ENCODE peak calls at places on chromosomes 2 and 18, in four cellular contexts. O, Y, F and L are unnamed samples. For H3K9me3, the result is how much of the 10 kb centered on the place peaks cover.

GRCh38 chr2:45879406-45879805 is 227.9 kb downstream of the PRKCE start:
- DNase-seq in O (no peak), Y (no peak), F (no peak), L (no peak)

GRCh38 chr18:50013363-50014138 is 181.4 kb downstream of the MYO5B start:
- DNase-seq in O (no peak), Y (peak), F (peak), L (no peak)

GRCh38 chr18:8167673-8168072 is 441.6 kb upstream of the RAB12 start:
- DNase-seq in O (no peak), Y (no peak), F (no peak), L (no peak)

GRCh38 chr2:191625016-191625415 is 52.9 kb upstream of the NABP1 start:
- DNase-seq in O (no peak), Y (no peak), F (no peak), L (peak)

GRCh38 chr2:54652540-54652939 is 70.9 kb upstream of the EML6 start:
- DNase-seq in O (no peak), Y (no peak), F (peak), L (no peak)

GRCh38 chr18:9803698-9804516 is 81.9 kb upstream of the TXNDC2 start:
- DNase-seq in O (no peak), Y (peak), F (no peak), L (no peak)

GRCh38 chr2:143553261-143553660 is 424.0 kb downstream of the ARHGAP15 start:
- DNase-seq in O (no peak), Y (no peak), F (peak), L (no peak)

GRCh38 chr2:60998628-60999545 is 18.6 kb upstream of the PEX13 start:
- DNase-seq in O (no peak), Y (no peak), F (peak), L (no peak)

GRCh38 chr18:59022167-59022945 is 117.3 kb upstream of the SEC11C start:
- DNase-seq in O (no peak), Y (peak), F (no peak), L (peak)

GRCh38 chr2:167875524-167875923 is 371.9 kb downstream of the STK39 start:
- DNase-seq in O (no peak), Y (no peak), F (no peak), L (no peak)

GRCh38 chr2:220076734-220077133 is 449.3 kb downstream of the SLC4A3 start:
- DNase-seq in O (no peak), Y (peak), F (peak), L (no peak)

GRCh38 chr2:65835975-65836549 is 403.7 kb upstream of the SPRED2 start:
- DNase-seq in O (no peak), Y (no peak), F (no peak), L (no peak)

GRCh38 chr2:70627499-70627898 is 73.9 kb upstream of the TGFA start:
- DNase-seq in O (no peak), Y (no peak), F (no peak), L (no peak)

GRCh38 chr2:110121592-110121991 is 6.0 kb upstream of the MALL start:
- DNase-seq in O (no peak), Y (no peak), F (no peak), L (no peak)
- H3K4me3 ChIP-seq in O (no peak), Y (no peak), F (no peak), L (no peak)

DNA sequence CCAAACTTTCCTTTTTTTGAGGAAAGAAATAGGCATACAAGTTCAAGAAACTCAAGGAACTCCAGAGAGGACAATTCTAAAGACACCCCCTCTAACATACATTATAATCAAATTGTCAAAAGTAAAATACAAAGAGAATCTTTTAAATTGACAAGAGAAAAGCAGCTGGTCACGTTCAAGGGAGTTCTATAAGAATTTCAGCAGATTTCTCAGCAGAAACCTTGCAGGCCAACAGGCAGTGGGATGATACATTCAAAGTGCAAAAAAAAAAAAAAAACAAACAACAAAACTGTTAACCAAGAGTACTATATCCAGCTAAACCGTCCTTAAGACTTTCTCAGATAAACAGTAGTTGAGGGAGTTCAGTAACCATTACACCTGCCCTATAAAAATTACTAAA is 33.9 kb downstream of the CCDC138 start:
- DNase-seq in O (no peak), Y (no peak), F (no peak), L (no peak)
- H3K9me3 ChIP-seq in O (under half), Y (under half), F (under half), L (under half)

DNA sequence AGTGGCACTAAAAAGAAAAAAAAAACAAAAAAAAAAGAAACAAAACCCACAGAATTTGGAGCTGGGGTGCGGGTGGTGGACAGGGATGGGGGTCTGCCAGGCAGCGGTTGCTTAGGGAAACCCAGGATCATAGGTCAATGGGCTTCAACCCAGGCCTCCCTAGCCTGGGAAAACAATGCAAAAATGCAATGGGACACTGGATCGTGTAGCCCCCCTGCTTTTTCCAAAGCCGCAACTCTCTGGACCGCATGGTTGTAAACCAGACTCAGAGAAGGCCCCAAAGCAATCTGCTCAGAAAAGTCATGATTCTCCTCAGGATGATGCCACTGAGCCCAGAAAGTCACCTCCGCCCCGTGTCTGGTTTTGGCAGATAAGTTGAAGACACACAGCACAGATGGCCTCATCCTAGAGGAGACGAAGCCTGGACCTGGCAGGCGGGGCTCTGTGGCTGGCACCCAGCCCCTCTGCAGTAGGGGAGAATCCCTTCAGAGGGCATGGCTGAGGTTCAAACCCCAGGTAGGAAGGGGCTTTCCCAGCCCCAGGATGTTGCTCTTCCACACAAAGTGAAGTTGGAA is 5.1 kb downstream of the DLX2 start:
- DNase-seq in O (no peak), Y (no peak), F (no peak), L (peak)
- H3K4me3 ChIP-seq in O (no peak), Y (no peak), F (no peak), L (peak)

GRCh38 chr2:62217421-62217820 is 21.5 kb downstream of the B3GNT2 start:
- DNase-seq in O (no peak), Y (no peak), F (no peak), L (no peak)
- H3K9me3 ChIP-seq in O (under half), Y (under half), F (under half), L (under half)

DNA sequence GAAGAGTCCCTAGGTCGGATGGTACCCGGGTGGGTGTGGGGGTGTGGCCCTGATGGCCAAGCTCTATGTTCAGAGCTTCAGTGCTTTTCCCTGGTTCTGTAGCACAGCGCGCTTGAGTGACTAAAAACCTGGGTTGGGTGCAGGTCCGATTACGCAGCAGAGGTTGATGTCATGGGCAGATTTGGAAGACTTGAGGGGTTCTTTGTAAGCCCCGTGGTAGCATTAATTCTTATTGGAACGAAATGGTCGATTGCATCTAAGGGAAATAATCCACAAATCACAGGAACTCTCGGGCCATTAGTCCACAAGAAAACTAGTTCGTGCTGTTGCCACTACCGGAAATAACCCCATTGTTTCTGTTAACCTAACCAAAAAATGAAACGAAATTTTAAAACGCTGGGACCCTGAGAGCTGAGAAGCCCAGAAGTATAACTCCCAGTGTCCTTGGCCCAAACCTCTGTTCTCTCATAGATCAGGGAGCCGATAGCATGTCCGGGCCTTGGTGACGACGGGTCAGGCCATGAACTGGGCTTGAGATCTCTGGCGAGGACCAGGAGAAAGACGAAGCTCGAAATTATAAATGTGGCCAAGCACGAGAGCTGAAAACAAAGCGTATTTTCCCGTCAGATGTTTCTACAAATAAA is 9.1 kb downstream of the HOXD8 start:
- DNase-seq in O (no peak), Y (no peak), F (no peak), L (peak)
- H3K4me3 ChIP-seq in O (no peak), Y (no peak), F (no peak), L (peak)